ENCODE peak calls at places on chromosome 11, in five cellular contexts. One of them, this sample, is unnamed.

GRCh38 chr11:113715882-113716625 is 9.9 kb upstream of the TMPRSS5 start:
- DNase-seq in thoracic aorta: no peak
- DNase-seq in mucosa of descending colon: no peak
- DNase-seq in sigmoid colon: no peak
- DNase-seq in IMR-90: no peak
- DNase-seq in this sample: no peak

GRCh38 chr11:78350101-78350645 is 67.4 kb downstream of the GAB2 start:
- DNase-seq in thoracic aorta: no peak
- DNase-seq in mucosa of descending colon: no peak
- DNase-seq in sigmoid colon: peak
- DNase-seq in IMR-90: peak
- DNase-seq in this sample: no peak

GRCh38 chr11:65297026-65297667 is 17.5 kb upstream of the CDC42EP2 start:
- DNase-seq in thoracic aorta: no peak
- DNase-seq in mucosa of descending colon: no peak
- DNase-seq in sigmoid colon: peak
- DNase-seq in IMR-90: no peak
- DNase-seq in this sample: no peak

GRCh38 chr11:81869337-81870065 is 864.2 kb downstream of the FAM181B start:
- DNase-seq in thoracic aorta: no peak
- DNase-seq in mucosa of descending colon: no peak
- DNase-seq in sigmoid colon: no peak
- DNase-seq in IMR-90: no peak
- DNase-seq in this sample: peak

GRCh38 chr11:72189448-72190250 is 2.3 kb upstream of the FOLR1 start:
- DNase-seq in thoracic aorta: no peak
- DNase-seq in mucosa of descending colon: no peak
- DNase-seq in sigmoid colon: no peak
- DNase-seq in IMR-90: no peak
- DNase-seq in this sample: no peak

GRCh38 chr11:859394-860131 is 16.9 kb downstream of the TSPAN4 start:
- DNase-seq in thoracic aorta: no peak
- DNase-seq in mucosa of descending colon: peak
- DNase-seq in sigmoid colon: peak
- DNase-seq in IMR-90: peak
- DNase-seq in this sample: peak

GRCh38 chr11:67631427-67631826 is 1.7 kb upstream of the NUDT8 start:
- DNase-seq in thoracic aorta: no peak
- DNase-seq in mucosa of descending colon: peak
- DNase-seq in sigmoid colon: no peak
- DNase-seq in IMR-90: no peak
- DNase-seq in this sample: no peak

GRCh38 chr11:2208691-2209369 is 37.2 kb upstream of the TH start:
- DNase-seq in thoracic aorta: no peak
- DNase-seq in mucosa of descending colon: peak
- DNase-seq in sigmoid colon: peak
- DNase-seq in IMR-90: no peak
- DNase-seq in this sample: peak

GRCh38 chr11:9222654-9223053 is 42.5 kb downstream of the DENND5A start:
- DNase-seq in thoracic aorta: no peak
- DNase-seq in mucosa of descending colon: no peak
- DNase-seq in sigmoid colon: no peak
- DNase-seq in IMR-90: no peak
- DNase-seq in this sample: no peak

GRCh38 chr11:132349806-132350733 is 979.7 kb downstream of the NTM start:
- DNase-seq in thoracic aorta: no peak
- DNase-seq in mucosa of descending colon: no peak
- DNase-seq in sigmoid colon: no peak
- DNase-seq in IMR-90: peak
- DNase-seq in this sample: no peak

GRCh38 chr11:1437500-1437899 is 47.8 kb downstream of the BRSK2 start:
- DNase-seq in thoracic aorta: no peak
- DNase-seq in mucosa of descending colon: no peak
- DNase-seq in sigmoid colon: no peak
- DNase-seq in IMR-90: peak
- DNase-seq in this sample: no peak

GRCh38 chr11:70755410-70756158 is 357.3 kb downstream of the CTTN start:
- DNase-seq in thoracic aorta: peak
- DNase-seq in mucosa of descending colon: peak
- DNase-seq in sigmoid colon: peak
- DNase-seq in IMR-90: peak
- DNase-seq in this sample: peak

GRCh38 chr11:7688238-7688826 is 15.0 kb upstream of the CYB5R2 start:
- DNase-seq in thoracic aorta: no peak
- DNase-seq in mucosa of descending colon: no peak
- DNase-seq in sigmoid colon: no peak
- DNase-seq in IMR-90: peak
- DNase-seq in this sample: peak

GRCh38 chr11:76236092-76237026 is 30.1 kb upstream of the WNT11 start:
- DNase-seq in thoracic aorta: peak
- DNase-seq in mucosa of descending colon: peak
- DNase-seq in sigmoid colon: peak
- DNase-seq in IMR-90: peak
- DNase-seq in this sample: peak

GRCh38 chr11:9565822-9566560 is 7.5 kb upstream of the WEE1 start:
- DNase-seq in thoracic aorta: peak
- DNase-seq in mucosa of descending colon: no peak
- DNase-seq in sigmoid colon: peak
- DNase-seq in IMR-90: peak
- DNase-seq in this sample: peak

GRCh38 chr11:67667490-67668190 is 6.8 kb downstream of the ALDH3B2 start:
- DNase-seq in thoracic aorta: no peak
- DNase-seq in mucosa of descending colon: no peak
- DNase-seq in sigmoid colon: no peak
- DNase-seq in IMR-90: no peak
- DNase-seq in this sample: no peak

GRCh38 chr11:45922425-45923082 is at the start of gene LARGE2:
- DNase-seq in thoracic aorta: no peak
- DNase-seq in mucosa of descending colon: peak
- DNase-seq in sigmoid colon: no peak
- DNase-seq in IMR-90: no peak
- DNase-seq in this sample: peak

GRCh38 chr11:111347002-111347722 is 31.9 kb downstream of the POU2AF1 start:
- DNase-seq in thoracic aorta: no peak
- DNase-seq in mucosa of descending colon: no peak
- DNase-seq in sigmoid colon: peak
- DNase-seq in IMR-90: no peak
- DNase-seq in this sample: no peak

GRCh38 chr11:71213696-71214552 is 38.5 kb downstream of the SHANK2 start:
- DNase-seq in thoracic aorta: no peak
- DNase-seq in mucosa of descending colon: peak
- DNase-seq in sigmoid colon: peak
- DNase-seq in IMR-90: no peak
- DNase-seq in this sample: no peak

GRCh38 chr11:60859616-60860250 is 4.0 kb upstream of the PTGDR2 start:
- DNase-seq in thoracic aorta: no peak
- DNase-seq in mucosa of descending colon: no peak
- DNase-seq in sigmoid colon: peak
- DNase-seq in IMR-90: no peak
- DNase-seq in this sample: no peak

GRCh38 chr11:75499423-75500305 is 26.1 kb downstream of the GDPD5 start:
- DNase-seq in thoracic aorta: no peak
- DNase-seq in mucosa of descending colon: no peak
- DNase-seq in sigmoid colon: peak
- DNase-seq in IMR-90: peak
- DNase-seq in this sample: peak

GRCh38 chr11:96168623-96169022 is 174.4 kb downstream of the MAML2 start:
- DNase-seq in thoracic aorta: no peak
- DNase-seq in mucosa of descending colon: no peak
- DNase-seq in sigmoid colon: peak
- DNase-seq in IMR-90: peak
- DNase-seq in this sample: peak

GRCh38 chr11:95520765-95521542 is 268.6 kb downstream of the FAM76B start:
- DNase-seq in thoracic aorta: no peak
- DNase-seq in mucosa of descending colon: no peak
- DNase-seq in sigmoid colon: no peak
- DNase-seq in IMR-90: no peak
- DNase-seq in this sample: peak

GRCh38 chr11:64676253-64676615 is 46.8 kb downstream of the NRXN2 start:
- DNase-seq in thoracic aorta: no peak
- DNase-seq in mucosa of descending colon: no peak
- DNase-seq in sigmoid colon: no peak
- DNase-seq in IMR-90: no peak
- DNase-seq in this sample: no peak

GRCh38 chr11:116840224-116840745 is 2.9 kb upstream of the APOA1 start:
- DNase-seq in thoracic aorta: no peak
- DNase-seq in mucosa of descending colon: no peak
- DNase-seq in sigmoid colon: no peak
- DNase-seq in IMR-90: peak
- DNase-seq in this sample: no peak

GRCh38 chr11:57425565-57426438 is 1.1 kb downstream of the SLC43A3 start:
- DNase-seq in thoracic aorta: no peak
- DNase-seq in mucosa of descending colon: peak
- DNase-seq in sigmoid colon: peak
- DNase-seq in IMR-90: peak
- DNase-seq in this sample: peak

DNA sequence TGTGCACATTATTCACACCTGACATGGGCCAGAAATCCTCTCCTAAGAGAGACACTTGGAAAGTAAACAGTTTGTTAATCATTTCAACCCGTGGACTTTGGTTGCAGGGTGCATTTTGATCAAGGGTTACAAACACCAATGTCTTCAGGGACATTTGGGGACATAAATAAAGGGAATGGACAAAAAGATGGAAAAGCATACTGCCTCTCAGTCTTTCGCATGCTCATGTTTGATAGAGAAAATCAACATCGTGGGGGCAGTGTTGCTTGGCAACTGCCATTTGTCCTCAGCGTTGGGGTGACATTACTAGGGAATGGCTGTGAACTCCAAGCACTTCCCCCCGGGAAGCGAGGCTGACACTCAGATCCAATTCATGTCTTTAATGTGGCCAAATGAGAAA is 114.7 kb upstream of the OR4B1 start:
- DNase-seq in thoracic aorta: no peak
- DNase-seq in mucosa of descending colon: no peak
- DNase-seq in sigmoid colon: no peak
- DNase-seq in IMR-90: no peak
- DNase-seq in this sample: no peak
- TF ChIP-seq CTCF in thoracic aorta: no peak
- TF ChIP-seq CTCF in mucosa of descending colon: no peak
- TF ChIP-seq CTCF in sigmoid colon: no peak
- TF ChIP-seq CTCF in IMR-90: no peak
- TF ChIP-seq CTCF in this sample: no peak

GRCh38 chr11:46952553-46952952 is 16.0 kb downstream of the CSTPP1 start:
- DNase-seq in thoracic aorta: no peak
- DNase-seq in mucosa of descending colon: no peak
- DNase-seq in sigmoid colon: no peak
- DNase-seq in IMR-90: no peak
- DNase-seq in this sample: no peak
- H3K4me3 ChIP-seq in thoracic aorta: no peak
- H3K4me3 ChIP-seq in mucosa of descending colon: no peak
- H3K4me3 ChIP-seq in sigmoid colon: no peak
- H3K4me3 ChIP-seq in IMR-90: no peak
- H3K4me3 ChIP-seq in this sample: no peak

GRCh38 chr11:92199991-92200390 is 24.6 kb upstream of the FAT3 start:
- DNase-seq in thoracic aorta: no peak
- DNase-seq in mucosa of descending colon: no peak
- DNase-seq in sigmoid colon: no peak
- DNase-seq in IMR-90: no peak
- DNase-seq in this sample: no peak
- TF ChIP-seq CTCF in thoracic aorta: no peak
- TF ChIP-seq CTCF in mucosa of descending colon: no peak
- TF ChIP-seq CTCF in sigmoid colon: no peak
- TF ChIP-seq CTCF in IMR-90: no peak
- TF ChIP-seq CTCF in this sample: no peak

GRCh38 chr11:92765965-92766371 is 203.5 kb upstream of the MTNR1B start:
- DNase-seq in thoracic aorta: no peak
- DNase-seq in mucosa of descending colon: no peak
- DNase-seq in sigmoid colon: no peak
- DNase-seq in IMR-90: peak
- DNase-seq in this sample: no peak
- H3K4me3 ChIP-seq in thoracic aorta: peak
- H3K4me3 ChIP-seq in mucosa of descending colon: no peak
- H3K4me3 ChIP-seq in sigmoid colon: peak
- H3K4me3 ChIP-seq in IMR-90: no peak
- H3K4me3 ChIP-seq in this sample: no peak

GRCh38 chr11:14414470-14415461 is 55.8 kb upstream of the RRAS2 start:
- DNase-seq in thoracic aorta: no peak
- DNase-seq in mucosa of descending colon: no peak
- DNase-seq in sigmoid colon: no peak
- DNase-seq in IMR-90: peak
- DNase-seq in this sample: no peak

GRCh38 chr11:14409891-14410290 is 50.9 kb upstream of the RRAS2 start:
- DNase-seq in thoracic aorta: no peak
- DNase-seq in mucosa of descending colon: no peak
- DNase-seq in sigmoid colon: no peak
- DNase-seq in IMR-90: no peak
- DNase-seq in this sample: peak

GRCh38 chr11:14411818-14412217 is 52.8 kb upstream of the RRAS2 start:
- DNase-seq in thoracic aorta: no peak
- DNase-seq in mucosa of descending colon: no peak
- DNase-seq in sigmoid colon: peak
- DNase-seq in IMR-90: peak
- DNase-seq in this sample: peak

GRCh38 chr11:14417186-14417585 is 58.2 kb upstream of the RRAS2 start:
- DNase-seq in thoracic aorta: no peak
- DNase-seq in mucosa of descending colon: no peak
- DNase-seq in sigmoid colon: no peak
- DNase-seq in IMR-90: peak
- DNase-seq in this sample: no peak

DNA sequence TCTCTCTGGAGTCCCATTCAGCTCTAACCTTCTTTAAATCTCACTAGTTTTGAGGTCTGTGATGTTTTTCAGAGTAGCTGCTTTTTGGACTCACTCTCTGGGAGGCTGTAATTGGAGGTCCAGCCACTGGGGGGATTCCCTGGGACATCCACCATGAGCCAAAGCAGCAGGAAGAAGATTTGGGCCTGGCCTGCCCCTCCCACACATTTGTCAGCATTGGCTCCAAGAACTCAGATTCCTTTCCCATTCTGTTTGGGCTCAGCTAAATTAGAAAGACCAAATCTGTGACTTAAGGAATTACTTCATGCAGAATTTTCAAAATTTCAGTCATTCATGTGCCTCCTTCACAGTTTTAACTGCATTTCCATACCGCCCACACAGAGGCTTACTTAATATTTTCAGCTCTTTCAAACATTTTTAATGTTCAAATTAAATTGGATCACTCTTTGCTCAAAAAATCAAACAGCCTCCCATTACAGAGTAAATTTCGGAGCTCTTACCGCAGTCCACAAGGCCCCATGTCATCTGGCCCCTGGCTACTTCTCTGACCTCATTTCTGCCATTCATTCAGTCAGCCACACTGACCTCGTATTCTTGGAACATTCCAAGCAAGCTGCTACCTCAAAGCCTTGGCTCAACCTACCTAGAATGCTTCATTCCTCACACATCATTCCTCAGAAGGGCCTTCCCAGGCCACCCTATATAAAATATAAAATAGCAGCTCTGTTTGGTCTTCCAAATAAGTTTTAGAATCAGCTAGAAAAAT is 54.5 kb upstream of the RRAS2 start:
- DNase-seq in thoracic aorta: no peak
- DNase-seq in mucosa of descending colon: no peak
- DNase-seq in sigmoid colon: peak
- DNase-seq in IMR-90: peak
- DNase-seq in this sample: no peak
- TF ChIP-seq CTCF in thoracic aorta: peak
- TF ChIP-seq CTCF in mucosa of descending colon: no peak
- TF ChIP-seq CTCF in sigmoid colon: no peak
- TF ChIP-seq CTCF in IMR-90: peak
- TF ChIP-seq CTCF in this sample: no peak

This sample was measured in epithelial cell of esophagus.